ENCODE peak calls at places on chromosomes 6 and 20, in five cellular contexts. K is activated T-helper 9 cell treated with anti-CD3 and anti-CD28 coated beads, Interleukin-2, amount 50 U/mL, for 16 hours; L is activated T-cell treated with anti-CD3 and anti-CD28 coated beads, Interleukin-2, amount 50 U/mL, for 4 hours; P is T-helper 9 cell; E is IMR-90. M is an unnamed sample.

GRCh38 chr6:23307516-23307915 is 738.1 kb downstream of the HDGFL1 start:
- DNase-seq in K (no peak), L (no peak), P (no peak), E (no peak), M (no peak)

GRCh38 chr6:93350774-93351173 is 68.6 kb downstream of the EPHA7 start:
- DNase-seq in K (no peak), L (no peak), P (no peak), E (no peak), M (no peak)

GRCh38 chr6:136751991-136752390 is 40.3 kb downstream of the MAP3K5 start:
- DNase-seq in K (no peak), L (no peak), P (no peak), E (no peak), M (no peak)

GRCh38 chr6:221531-222349 is 70.5 kb upstream of the DUSP22 start:
- DNase-seq in K (no peak), L (no peak), P (no peak), E (peak; percentile 58), M (peak; percentile 10)

GRCh38 chr6:149334682-149335160 is 17.2 kb downstream of the TAB2 start:
- DNase-seq in K (no peak), L (no peak), P (no peak), E (peak; percentile 80), M (peak; percentile 77)

GRCh38 chr6:78523622-78524021 is 343.7 kb upstream of the IRAK1BP1 start:
- DNase-seq in K (no peak), L (no peak), P (no peak), E (no peak), M (no peak)

GRCh38 chr20:50470249-50470858 is 39.8 kb upstream of the PTPN1 start:
- DNase-seq in K (no peak), L (no peak), P (no peak), E (no peak), M (peak; percentile 44)

GRCh38 chr20:997016-997415 is 5.1 kb downstream of the RSPO4 start:
- DNase-seq in K (no peak), L (no peak), P (no peak), E (no peak), M (no peak)

GRCh38 chr20:43508106-43508505 is 609 bp downstream of the L3MBTL1 start:
- DNase-seq in K (no peak), L (no peak), P (no peak), E (no peak), M (no peak)

GRCh38 chr20:63642518-63643247 is 10.5 kb downstream of the STMN3 start:
- DNase-seq in K (no peak), L (no peak), P (no peak), E (no peak), M (no peak)

GRCh38 chr6:146914563-146915483 is 289.4 kb upstream of the STXBP5 start:
- DNase-seq in K (no peak), L (no peak), P (no peak), E (peak; percentile 96), M (peak; percentile 97)

GRCh38 chr6:105178110-105178509 is 1.7 kb downstream of the POPDC3 start:
- DNase-seq in K (no peak), L (no peak), P (no peak), E (peak; percentile 95), M (peak; percentile 94)

GRCh38 chr6:165663736-165664552 is 903 bp upstream of the PDE10A start:
- DNase-seq in K (no peak), L (no peak), P (no peak), E (no peak), M (peak; percentile 20)

GRCh38 chr20:23541330-23541729 is 27.0 kb downstream of the CST9L start:
- DNase-seq in K (no peak), L (no peak), P (no peak), E (no peak), M (no peak)

GRCh38 chr6:100435299-100435698 is 29.4 kb downstream of the SIM1 start:
- DNase-seq in K (no peak), L (no peak), P (no peak), E (no peak), M (no peak)

GRCh38 chr6:3788408-3789017 is 37.0 kb upstream of the PXDC1 start:
- DNase-seq in K (no peak), L (no peak), P (no peak), E (no peak), M (peak; percentile 70)

GRCh38 chr6:158309814-158310213 is 2.5 kb upstream of the TULP4 start:
- DNase-seq in K (no peak), L (no peak), P (no peak), E (no peak), M (no peak)

GRCh38 chr6:150006961-150007464 is 18.3 kb downstream of the RAET1L start:
- DNase-seq in K (no peak), L (peak; percentile 39), P (no peak), E (peak; percentile 13), M (peak; percentile 25)

GRCh38 chr6:126015869-126016268 is 29.5 kb downstream of the TRMT11 start:
- DNase-seq in K (no peak), L (no peak), P (no peak), E (peak; percentile 16), M (peak; percentile 69)

GRCh38 chr6:37696220-37696840 is 1.4 kb downstream of the MDGA1 start:
- DNase-seq in K (peak; percentile 3), L (peak; percentile 17), P (peak; percentile 21), E (peak; percentile 49), M (peak; percentile 75)

GRCh38 chr20:7703436-7703835 is 236.8 kb downstream of the HAO1 start:
- DNase-seq in K (no peak), L (no peak), P (no peak), E (no peak), M (no peak)

GRCh38 chr20:45011108-45011526 is 44.8 kb downstream of the STK4 start:
- DNase-seq in K (no peak), L (peak; percentile 48), P (peak; percentile 12), E (peak; percentile 80), M (peak; percentile 72)

GRCh38 chr6:136720045-136720760 is 72.1 kb downstream of the MAP3K5 start:
- DNase-seq in K (no peak), L (no peak), P (no peak), E (no peak), M (no peak)

GRCh38 chr20:21125072-21125848 is 622 bp upstream of the KIZ start:
- DNase-seq in K (no peak), L (no peak), P (no peak), E (peak; percentile 41), M (peak; percentile 29)